ENCODE peak calls at places on chromosomes 7 and 10, in four cellular contexts. E is IMR-90, F is mesendoderm, H is H1. T is an unnamed sample.
A peak's percentile ranks its signal among the peaks of the same experiment; 100 is the strongest.

GRCh38 chr10:124387078-124387874 is 31.4 kb downstream of the OAT start:
- DNase-seq in E (no peak), F (peak; percentile 25), H (no peak), T (peak; percentile 53)

GRCh38 chr10:49269523-49269922 is 29.4 kb upstream of the C10orf71 start:
- DNase-seq in E (no peak), F (no peak), H (no peak), T (no peak)

GRCh38 chr7:144524271-144524670 is 120.8 kb upstream of the NOBOX start:
- DNase-seq in E (no peak), F (no peak), H (no peak), T (no peak)

GRCh38 chr10:27223964-27224363 is 16.6 kb downstream of the ACBD5 start:
- DNase-seq in E (peak; percentile 26), F (peak; percentile 37), H (no peak), T (peak; percentile 46)

GRCh38 chr7:114851406-114852025 is 70.4 kb upstream of the MDFIC start:
- DNase-seq in E (no peak), F (no peak), H (no peak), T (no peak)

GRCh38 chr7:156942708-156943090 is 6.8 kb upstream of the NOM1 start:
- DNase-seq in E (no peak), F (no peak), H (no peak), T (peak; percentile 69)

GRCh38 chr10:100519321-100520051 is at the start of gene SEC31B:
- DNase-seq in E (no peak), F (peak; percentile 72), H (no peak), T (peak; percentile 84)

GRCh38 chr10:77974396-77975074 is 48.0 kb upstream of the DLG5 start:
- DNase-seq in E (peak; percentile 67), F (peak; percentile 91), H (peak; percentile 41), T (peak; percentile 80)

GRCh38 chr7:38796636-38797501 is 112.1 kb downstream of the VPS41 start:
- DNase-seq in E (peak; percentile 67), F (peak; percentile 51), H (no peak), T (no peak)

GRCh38 chr10:3140280-3140679 is 32.3 kb downstream of the PITRM1 start:
- DNase-seq in E (no peak), F (no peak), H (no peak), T (no peak)

GRCh38 chr7:13279854-13280435 is 592.5 kb downstream of the ARL4A start:
- DNase-seq in E (peak; percentile 10), F (no peak), H (no peak), T (no peak)

GRCh38 chr10:61887772-61888171 is 13.7 kb upstream of the ARID5B start:
- DNase-seq in E (no peak), F (no peak), H (no peak), T (no peak)

GRCh38 chr10:36462194-36462593 is 663.2 kb upstream of the ANKRD30A start:
- DNase-seq in E (peak; percentile 22), F (no peak), H (no peak), T (no peak)

GRCh38 chr10:35578608-35578956 is 26.6 kb upstream of the GJD4 start:
- DNase-seq in E (no peak), F (no peak), H (no peak), T (no peak)

GRCh38 chr7:12518920-12519681 is 51.4 kb upstream of the SCIN start:
- DNase-seq in E (no peak), F (peak; percentile 72), H (no peak), T (peak; percentile 75)

GRCh38 chr7:155198206-155198892 is 99.3 kb upstream of the INSIG1 start:
- DNase-seq in E (no peak), F (no peak), H (no peak), T (no peak)

GRCh38 chr10:35127289-35127891 is 744 bp downstream of the CREM start:
- DNase-seq in E (peak; percentile 63), F (peak; percentile 71), H (no peak), T (no peak)

GRCh38 chr10:97474918-97475317 is 23.3 kb downstream of the MMS19 start:
- DNase-seq in E (no peak), F (no peak), H (no peak), T (no peak)

GRCh38 chr7:118590107-118590506 is 365.6 kb downstream of the ANKRD7 start:
- DNase-seq in E (no peak), F (peak; percentile 61), H (no peak), T (peak; percentile 43)

GRCh38 chr7:95723583-95724180 is 48.7 kb upstream of the DYNC1I1 start:
- DNase-seq in E (peak; percentile 13), F (peak; percentile 76), H (peak; percentile 25), T (peak; percentile 55)

GRCh38 chr7:27793780-27794179 is 53.8 kb downstream of the TAX1BP1 start:
- DNase-seq in E (peak; percentile 60), F (no peak), H (no peak), T (no peak)

GRCh38 chr7:122595885-122596284 is 103.0 kb downstream of the RNF133 start:
- DNase-seq in E (no peak), F (no peak), H (no peak), T (no peak)

GRCh38 chr10:32501906-32502305 is 56.0 kb downstream of the CCDC7 start:
- DNase-seq in E (no peak), F (peak; percentile 1), H (no peak), T (peak; percentile 37)

GRCh38 chr7:44309271-44310091 is 15.9 kb downstream of the CAMK2B start:
- DNase-seq in E (peak; percentile 32), F (peak; percentile 57), H (no peak), T (peak; percentile 71)

GRCh38 chr7:8131694-8132605 is 130.0 kb downstream of the ICA1 start:
- DNase-seq in E (no peak), F (peak; percentile 34), H (no peak), T (no peak)

GRCh38 chr7:11831383-11831726 is 643 bp downstream of the THSD7A start:
- DNase-seq in E (no peak), F (no peak), H (no peak), T (no peak)

GRCh38 chr10:71837085-71837827 is 13.8 kb downstream of the PSAP start:
- DNase-seq in E (no peak), F (peak; percentile 81), H (no peak), T (peak; percentile 62)

GRCh38 chr7:107856806-107857540 is 34.0 kb upstream of the DLD start:
- DNase-seq in E (no peak), F (no peak), H (no peak), T (no peak)

GRCh38 chr7:94182721-94183120 is 178.6 kb upstream of the BET1 start:
- DNase-seq in E (no peak), F (no peak), H (no peak), T (no peak)

GRCh38 chr7:137475966-137476365 is 132.4 kb upstream of the PTN start:
- DNase-seq in E (no peak), F (no peak), H (no peak), T (no peak)

GRCh38 chr10:89702121-89702480 is 711 bp downstream of the KIF20B start:
- DNase-seq in E (peak; percentile 5), F (no peak), H (no peak), T (no peak)

DNA sequence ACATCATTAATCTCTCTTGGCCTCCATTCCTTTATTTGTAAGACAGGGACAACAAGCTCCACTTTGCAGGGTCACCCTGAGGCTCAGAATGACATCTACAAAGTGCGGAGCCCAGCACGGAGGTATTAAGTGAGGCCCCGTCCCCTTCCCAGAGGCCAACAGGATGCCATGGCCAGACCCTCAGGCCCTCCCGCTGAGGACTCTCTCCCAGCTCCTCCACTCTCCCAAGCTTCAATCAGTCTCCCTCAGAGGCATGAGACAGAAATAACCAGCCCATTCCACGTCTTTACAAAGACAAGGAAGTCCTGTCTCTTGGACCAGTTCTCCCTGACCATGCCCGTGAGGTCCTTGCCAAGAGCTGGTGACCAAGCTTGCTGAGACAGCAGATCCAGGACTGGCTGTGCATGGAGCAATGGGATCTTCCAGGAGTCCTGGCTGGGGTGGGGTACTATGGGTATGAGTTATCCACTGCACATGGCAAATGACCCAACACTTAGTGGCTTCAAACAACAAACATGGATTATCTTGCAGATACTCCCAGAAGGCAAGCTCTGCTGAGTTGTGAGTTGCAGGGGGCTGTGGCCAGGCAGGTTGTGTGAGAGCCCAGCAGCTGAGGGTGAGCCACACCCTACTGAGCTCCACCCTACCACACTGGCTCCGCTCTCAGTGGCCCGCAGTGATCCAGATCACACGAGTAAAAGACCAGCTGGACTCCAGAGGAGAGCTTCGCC is 4.3 kb upstream of the PPIF start:
- DNase-seq in E (peak; percentile 29), F (no peak), H (no peak), T (peak; percentile 17)
- H3K56ac ChIP-seq in E (no peak overlapping the region), F (no peak overlapping the region), H (no peak overlapping the region), T (no peak overlapping the region)

GRCh38 chr7:41316410-41316809 is 386.5 kb downstream of the INHBA start:
- DNase-seq in E (peak; percentile 47), F (no peak), H (no peak), T (no peak)

GRCh38 chr7:41313171-41313570 is 389.7 kb downstream of the INHBA start:
- DNase-seq in E (peak; percentile 45), F (no peak), H (no peak), T (no peak)

GRCh38 chr7:41311301-41311700 is 391.6 kb downstream of the INHBA start:
- DNase-seq in E (no peak), F (no peak), H (no peak), T (no peak)

GRCh38 chr7:41315764-41316163 is 387.1 kb downstream of the INHBA start:
- DNase-seq in E (no peak), F (peak; percentile 37), H (no peak), T (peak; percentile 62)

GRCh38 chr7:41312235-41312634 is 390.7 kb downstream of the INHBA start:
- DNase-seq in E (no peak), F (no peak), H (no peak), T (no peak)
- H3K56ac ChIP-seq in E (no peak overlapping the region), F (no peak overlapping the region), H (no peak overlapping the region), T (no peak overlapping the region)

GRCh38 chr7:22320416-22320815 is 36.5 kb downstream of the RAPGEF5 start:
- DNase-seq in E (no peak), F (no peak), H (no peak), T (no peak)
- H3K56ac ChIP-seq in E (no peak overlapping the region), F (peak overlapping the region; percentile 31), H (no peak overlapping the region), T (no peak overlapping the region)

DNA sequence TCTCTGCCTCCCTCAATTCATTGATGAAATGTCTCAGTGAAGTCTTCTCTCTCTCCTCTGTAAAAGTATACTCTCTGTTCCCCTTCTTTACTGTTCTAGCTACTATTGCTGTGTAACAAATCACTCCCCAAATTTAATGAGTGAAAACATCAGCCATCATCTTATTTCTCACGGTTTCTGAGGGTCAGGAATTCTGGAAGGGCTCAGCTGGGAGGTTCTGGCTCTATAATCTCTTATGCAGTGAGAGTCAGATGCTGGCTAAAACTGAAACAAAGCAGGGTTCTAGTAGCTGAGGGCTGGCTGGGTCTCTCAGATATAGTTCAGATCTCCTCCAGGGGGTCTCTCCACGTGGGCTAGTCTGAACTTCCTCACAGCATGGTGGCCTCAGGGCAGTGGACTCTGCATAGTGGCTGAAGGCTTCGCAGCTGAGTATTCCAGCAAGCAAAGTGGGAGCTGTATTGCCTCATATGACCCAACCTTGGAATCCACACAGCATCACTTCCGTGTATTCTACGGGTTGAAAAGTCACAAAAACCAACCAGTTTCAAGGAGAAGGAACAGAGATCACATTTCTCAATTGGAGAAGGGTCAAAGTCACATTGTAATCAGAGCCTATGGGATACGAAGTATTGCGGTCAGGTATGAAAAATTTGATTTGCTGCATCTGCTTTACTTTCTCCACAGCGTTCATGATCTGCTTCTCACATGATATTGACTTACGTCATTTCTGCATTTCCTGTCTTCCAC is 74.8 kb upstream of the ATRNL1 start:
- DNase-seq in E (no peak), F (no peak), H (no peak), T (no peak)
- H3K56ac ChIP-seq in E (no peak overlapping the region), F (no peak overlapping the region), H (no peak overlapping the region), T (no peak overlapping the region)

T was measured in H9.